ENCODE peak calls at places on chromosomes 13 and 19, in eight cellular contexts. I is transverse colon, T is fibroblast of lung, X is ascending aorta, W is body of pancreas, C is GM12865, H is choroid plexus epithelial cell, G is left ventricle myocardium inferior. K is an unnamed sample.

GRCh38 chr13:53137777-53138176 is 109.2 kb downstream of the OLFM4 start:
- DNase-seq in I (no peak), T (peak; percentile 31), X (no peak), W (peak; percentile 18), C (no peak), H (peak; percentile 82), G (no peak), K (peak; percentile 71)

GRCh38 chr19:35977446-35978222 is 17.4 kb upstream of the SDHAF1 start:
- DNase-seq in I (no peak), T (no peak), X (no peak), W (no peak), C (peak; percentile 59), H (no peak), G (no peak), K (no peak)

GRCh38 chr19:31167695-31168094 is 181.5 kb downstream of the TSHZ3 start:
- DNase-seq in I (no peak), T (no peak), X (no peak), W (no peak), C (no peak), H (no peak), G (no peak), K (no peak)

GRCh38 chr19:7963566-7963965 is 20.1 kb upstream of the TIMM44 start:
- DNase-seq in I (no peak), T (no peak), X (no peak), W (no peak), C (no peak), H (no peak), G (no peak), K (no peak)

GRCh38 chr13:21069561-21070004 is 8.2 kb upstream of the LATS2 start:
- DNase-seq in I (no peak), T (peak; percentile 97), X (no peak), W (no peak), C (no peak), H (peak; percentile 97), G (peak; percentile 37), K (peak; percentile 97)

GRCh38 chr13:73548444-73548843 is 489.6 kb downstream of the KLF5 start:
- DNase-seq in I (no peak), T (no peak), X (no peak), W (no peak), C (no peak), H (no peak), G (no peak), K (no peak)

GRCh38 chr13:99067160-99067985 is 89.5 kb upstream of the DOCK9 start:
- DNase-seq in I (no peak), T (peak; percentile 94), X (no peak), W (no peak), C (no peak), H (peak; percentile 78), G (no peak), K (peak; percentile 54)

GRCh38 chr19:30733826-30734550 is 361.8 kb downstream of the ZNF536 start:
- DNase-seq in I (no peak), T (no peak), X (no peak), W (no peak), C (no peak), H (no peak), G (no peak), K (no peak)

GRCh38 chr13:30234763-30235162 is 72.6 kb downstream of the KATNAL1 start:
- DNase-seq in I (no peak), T (peak; percentile 43), X (no peak), W (no peak), C (no peak), H (no peak), G (no peak), K (no peak)

GRCh38 chr13:37925878-37926473 is 56.4 kb upstream of the TRPC4 start:
- DNase-seq in I (no peak), T (no peak), X (no peak), W (no peak), C (no peak), H (no peak), G (no peak), K (no peak)

GRCh38 chr13:37129867-37130266 is 24.4 kb upstream of the CSNK1A1L start:
- DNase-seq in I (no peak), T (no peak), X (no peak), W (no peak), C (no peak), H (no peak), G (no peak), K (no peak)

GRCh38 chr13:110653271-110653670 is 37.9 kb downstream of the NAXD start:
- DNase-seq in I (no peak), T (no peak), X (no peak), W (no peak), C (no peak), H (no peak), G (no peak), K (no peak)

GRCh38 chr19:46513461-46514236 is 18.0 kb upstream of the PNMA8B start:
- DNase-seq in I (peak; percentile 83), T (peak; percentile 52), X (no peak), W (peak; percentile 74), C (peak; percentile 81), H (peak; percentile 85), G (peak; percentile 78), K (no peak)

GRCh38 chr19:39873385-39873784 is 27.2 kb upstream of the FBL start:
- DNase-seq in I (no peak), T (no peak), X (no peak), W (no peak), C (no peak), H (no peak), G (no peak), K (no peak)

GRCh38 chr19:28840891-28841290 is 372.1 kb downstream of the UQCRFS1 start:
- DNase-seq in I (no peak), T (no peak), X (no peak), W (no peak), C (no peak), H (no peak), G (no peak), K (no peak)

GRCh38 chr19:2095338-2095938 is 688 bp downstream of the MOB3A start:
- DNase-seq in I (peak; percentile 32), T (no peak), X (no peak), W (no peak), C (peak; percentile 57), H (no peak), G (no peak), K (no peak)

GRCh38 chr13:29516880-29517279 is 78.6 kb downstream of the SLC7A1 start:
- DNase-seq in I (no peak), T (no peak), X (no peak), W (no peak), C (no peak), H (no peak), G (no peak), K (no peak)

GRCh38 chr19:51131780-51132680 is 7.3 kb downstream of the SIGLEC9 start:
- DNase-seq in I (peak; percentile 31), T (no peak), X (no peak), W (peak; percentile 63), C (no peak), H (peak; percentile 98), G (peak; percentile 69), K (no peak)

GRCh38 chr19:46622118-46622446 is 2.8 kb downstream of the PTGIR start:
- DNase-seq in I (no peak), T (no peak), X (no peak), W (no peak), C (no peak), H (no peak), G (no peak), K (no peak)

GRCh38 chr19:16338470-16339360 is 14.1 kb downstream of the KLF2 start:
- DNase-seq in I (peak; percentile 40), T (peak; percentile 98), X (peak; percentile 46), W (peak; percentile 61), C (peak; percentile 89), H (peak; percentile 78), G (no peak), K (no peak)

GRCh38 chr19:50202399-50202798 is 1.0 kb upstream of the MYH14 start:
- DNase-seq in I (no peak), T (no peak), X (no peak), W (no peak), C (no peak), H (no peak), G (no peak), K (no peak)

GRCh38 chr19:33376423-33376822 is 2.9 kb downstream of the CEBPG start:
- DNase-seq in I (peak; percentile 91), T (peak; percentile 89), X (no peak), W (peak; percentile 68), C (no peak), H (peak; percentile 70), G (peak; percentile 80), K (peak; percentile 38)

GRCh38 chr13:93476175-93476574 is 249.6 kb downstream of the GPC6 start:
- DNase-seq in I (no peak), T (peak; percentile 96), X (no peak), W (no peak), C (no peak), H (peak; percentile 96), G (no peak), K (peak; percentile 46)

GRCh38 chr13:75365724-75366173 is 116.2 kb downstream of the TBC1D4 start:
- DNase-seq in I (no peak), T (peak; percentile 96), X (no peak), W (no peak), C (peak; percentile 81), H (peak; percentile 72), G (no peak), K (no peak)

GRCh38 chr19:44820648-44821609 is 12.0 kb downstream of the BCAM start:
- DNase-seq in I (no peak), T (no peak), X (peak; percentile 75), W (no peak), C (no peak), H (no peak), G (peak; percentile 79), K (no peak)

GRCh38 chr19:14475251-14476073 is at the start of gene PTGER1:
- DNase-seq in I (no peak), T (peak; percentile 25), X (no peak), W (no peak), C (no peak), H (peak; percentile 44), G (no peak), K (no peak)
- TF ChIP-seq CTCF in I (peak; percentile 50), T (peak; percentile 41), X (peak; percentile 19), W (no peak), C (no peak), H (peak; percentile 51), G (peak; percentile 46), K (peak; percentile 61)

GRCh38 chr13:39952244-39953233 is 297.1 kb downstream of the COG6 start:
- DNase-seq in I (no peak), T (peak; percentile 33), X (no peak), W (no peak), C (peak; percentile 30), H (peak; percentile 87), G (no peak), K (no peak)
- H3K4me3 ChIP-seq in I (no peak overlapping the region), T (no peak overlapping the region), X (no peak overlapping the region), W (no peak overlapping the region), C (no peak overlapping the region), H (no peak overlapping the region), G (no peak overlapping the region), K (no peak overlapping the region)

GRCh38 chr13:35468195-35468594 is 8.3 kb downstream of the MAB21L1 start:
- DNase-seq in I (no peak), T (peak; percentile 48), X (no peak), W (no peak), C (no peak), H (peak; percentile 43), G (no peak), K (no peak)
- TF ChIP-seq CTCF in I (no peak), T (no peak), X (no peak), W (no peak), C (no peak), H (no peak), G (no peak), K (no peak)

DNA sequence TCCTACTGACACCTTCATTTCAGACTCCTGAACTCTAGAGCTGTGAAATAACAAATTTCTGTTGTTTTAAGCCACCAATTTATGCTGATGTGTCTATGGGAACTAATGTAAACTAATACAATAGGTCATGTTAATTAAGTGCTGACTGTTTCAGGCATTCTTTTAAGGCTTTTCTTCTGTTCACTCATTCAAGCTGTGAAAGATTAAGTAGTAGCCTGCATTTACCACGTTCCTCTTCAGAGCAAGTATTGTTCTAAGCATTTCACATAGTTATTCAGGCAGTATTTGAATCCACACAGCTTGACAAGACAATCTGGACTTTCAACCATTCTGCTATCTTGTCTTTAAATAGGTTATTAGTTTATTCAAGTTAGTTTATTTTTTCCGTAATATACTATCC is 1134.9 kb downstream of the SLITRK1 start:
- DNase-seq in I (no peak), T (peak; percentile 17), X (no peak), W (no peak), C (no peak), H (peak; percentile 22), G (no peak), K (no peak)
- H3K4me3 ChIP-seq in I (no peak overlapping the region), T (no peak overlapping the region), X (no peak overlapping the region), W (no peak overlapping the region), C (no peak overlapping the region), H (no peak overlapping the region), G (no peak overlapping the region), K (no peak overlapping the region)

K was measured in AG04449.